ENCODE peak calls at places on chromosomes 12 and 14, in six cellular contexts. D, J, N, C, M and T are unnamed samples. For H3K4me1, the result is how much of the 10 kb centered on the place peaks cover.

GRCh38 chr12:1515428-1515827 is 79.0 kb downstream of the FBXL14 start:
- DNase-seq in M (no peak), N (no peak), C (no peak), J (no peak), D (no peak), T (no peak)

GRCh38 chr12:94550964-94551363 is 91.3 kb upstream of the CEP83 start:
- DNase-seq in D (no peak), J (no peak), M (no peak), N (no peak), C (no peak), T (no peak)

GRCh38 chr12:47741340-47741703 is 16.0 kb upstream of the ENDOU start:
- DNase-seq in J (peak), D (peak), N (no peak), C (no peak), M (peak), T (peak)

GRCh38 chr14:21317433-21317832 is 37.5 kb downstream of the RPGRIP1 start:
- DNase-seq in M (no peak), C (no peak), N (no peak), D (no peak), J (no peak), T (no peak)

GRCh38 chr12:20448781-20449180 is 80.4 kb downstream of the PDE3A start:
- DNase-seq in N (no peak), J (no peak), M (no peak), D (no peak), C (no peak), T (no peak)

GRCh38 chr12:85951823-85952222 is 77.7 kb downstream of the NTS start:
- DNase-seq in N (peak), J (no peak), D (no peak), M (peak), C (peak), T (no peak)

GRCh38 chr12:133234971-133235370 is 706 bp downstream of the ANHX start:
- DNase-seq in M (peak), N (no peak), D (no peak), J (no peak), C (no peak), T (no peak)

GRCh38 chr12:57519758-57520007 is 631 bp downstream of the DDIT3 start:
- DNase-seq in M (no peak), N (no peak), D (no peak), C (no peak), J (no peak), T (no peak)

GRCh38 chr12:32201096-32201495 is 94.4 kb downstream of the BICD1 start:
- DNase-seq in C (no peak), M (no peak), D (no peak), N (no peak), J (no peak), T (no peak)

DNA sequence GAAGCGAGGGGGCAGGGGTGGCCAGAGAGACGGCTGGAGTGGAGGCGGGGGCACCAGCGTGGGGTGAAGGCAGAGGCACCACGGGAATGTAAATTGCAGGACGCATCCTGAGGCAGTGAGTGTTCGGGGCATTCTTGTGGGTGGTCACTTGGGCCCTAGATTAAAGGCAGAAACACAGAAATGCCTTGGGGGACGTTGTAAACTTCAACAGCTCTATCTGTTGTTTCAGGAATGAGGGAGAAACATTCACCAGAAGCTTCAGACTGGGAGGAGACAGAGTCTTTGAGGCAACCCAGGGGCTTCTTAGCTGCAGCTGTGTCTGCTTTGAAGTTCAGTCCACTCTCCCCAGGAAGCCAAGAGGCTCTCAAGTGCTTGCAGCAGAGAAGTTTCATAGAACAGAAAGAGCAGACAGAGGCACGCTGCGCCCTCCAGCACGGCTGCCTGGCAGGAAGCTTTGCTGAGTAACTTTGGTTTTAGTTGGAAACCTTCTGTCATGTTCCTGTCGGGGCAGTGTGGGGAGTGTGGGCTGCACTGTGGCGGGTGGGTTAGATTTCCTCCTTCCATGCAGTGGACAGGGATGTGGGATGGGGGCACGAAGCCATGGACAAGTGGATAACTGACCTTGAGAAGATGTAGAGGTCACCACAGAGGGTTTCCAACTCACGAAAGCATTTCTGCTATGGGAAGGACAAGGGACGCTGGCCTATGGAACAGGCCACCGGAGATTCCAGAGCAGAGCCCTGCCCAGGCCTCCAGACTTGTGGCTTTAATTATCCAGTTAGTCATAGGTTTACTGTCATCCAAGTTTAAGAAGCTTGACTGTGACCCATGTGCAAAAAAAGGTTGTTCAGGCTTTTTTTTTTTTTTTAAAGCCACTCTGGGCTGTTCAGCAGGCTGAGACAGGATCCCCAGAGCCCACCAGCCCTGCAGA is 107.6 kb downstream of the ARF6 start:
- DNase-seq in M (peak), J (peak), C (peak), D (peak), N (peak), T (peak)
- TF ChIP-seq CTCF in M (no peak), J (no peak), C (no peak), D (no peak), N (no peak), T (no peak)

DNA sequence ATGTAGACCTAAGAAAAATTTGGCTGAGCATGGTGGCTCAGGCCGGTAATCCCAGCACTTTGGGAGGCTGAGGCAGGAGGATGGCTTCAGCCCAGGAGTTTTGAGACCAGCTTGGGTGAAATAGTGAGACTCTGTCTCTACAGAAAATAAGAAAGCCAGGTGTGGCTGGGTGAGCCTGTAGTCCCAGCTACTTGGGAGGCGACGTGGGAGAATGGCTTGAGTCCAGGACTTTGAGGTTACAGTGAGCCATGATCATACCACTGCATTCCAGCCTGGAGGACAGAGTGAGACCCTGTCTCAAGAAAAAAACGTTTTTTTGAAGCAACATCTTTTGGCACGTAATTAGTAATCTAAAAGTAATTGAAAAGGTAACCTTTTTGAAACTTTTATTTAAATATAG is 70.9 kb downstream of the FERMT2 start:
- DNase-seq in M (no peak), D (no peak), C (no peak), N (peak), J (no peak), T (no peak)
- H3K27ac ChIP-seq in M (no peak), D (no peak), C (peak), N (peak), J (peak), T (no peak)

GRCh38 chr12:50243507-50243906 is 39.8 kb downstream of the LIMA1 start:
- DNase-seq in J (no peak), D (no peak), M (no peak), C (no peak), N (no peak), T (no peak)
- H3K4me1 ChIP-seq in J (under half), D (half or more), M (under half), C (under half), N (under half), T (under half)

GRCh38 chr12:109432431-109432830 is 44.7 kb downstream of the KCTD10 start:
- DNase-seq in M (no peak), C (no peak), J (no peak), N (no peak), D (no peak), T (no peak)

GRCh38 chr12:109432842-109433304 is 44.2 kb downstream of the KCTD10 start:
- DNase-seq in N (peak), J (peak), C (peak), M (peak), D (peak), T (peak)

GRCh38 chr12:109434556-109434955 is 42.5 kb downstream of the KCTD10 start:
- DNase-seq in C (no peak), J (no peak), D (no peak), M (no peak), N (no peak), T (no peak)

GRCh38 chr12:109435428-109436180 is 41.5 kb downstream of the KCTD10 start:
- DNase-seq in M (no peak), D (no peak), N (no peak), C (peak), J (no peak), T (no peak)

GRCh38 chr12:109433618-109434017 is 43.5 kb downstream of the KCTD10 start:
- DNase-seq in D (peak), C (peak), M (no peak), J (no peak), N (no peak), T (no peak)
- TF ChIP-seq CTCF in D (peak), C (peak), M (peak), J (no peak), N (no peak), T (no peak)

DNA sequence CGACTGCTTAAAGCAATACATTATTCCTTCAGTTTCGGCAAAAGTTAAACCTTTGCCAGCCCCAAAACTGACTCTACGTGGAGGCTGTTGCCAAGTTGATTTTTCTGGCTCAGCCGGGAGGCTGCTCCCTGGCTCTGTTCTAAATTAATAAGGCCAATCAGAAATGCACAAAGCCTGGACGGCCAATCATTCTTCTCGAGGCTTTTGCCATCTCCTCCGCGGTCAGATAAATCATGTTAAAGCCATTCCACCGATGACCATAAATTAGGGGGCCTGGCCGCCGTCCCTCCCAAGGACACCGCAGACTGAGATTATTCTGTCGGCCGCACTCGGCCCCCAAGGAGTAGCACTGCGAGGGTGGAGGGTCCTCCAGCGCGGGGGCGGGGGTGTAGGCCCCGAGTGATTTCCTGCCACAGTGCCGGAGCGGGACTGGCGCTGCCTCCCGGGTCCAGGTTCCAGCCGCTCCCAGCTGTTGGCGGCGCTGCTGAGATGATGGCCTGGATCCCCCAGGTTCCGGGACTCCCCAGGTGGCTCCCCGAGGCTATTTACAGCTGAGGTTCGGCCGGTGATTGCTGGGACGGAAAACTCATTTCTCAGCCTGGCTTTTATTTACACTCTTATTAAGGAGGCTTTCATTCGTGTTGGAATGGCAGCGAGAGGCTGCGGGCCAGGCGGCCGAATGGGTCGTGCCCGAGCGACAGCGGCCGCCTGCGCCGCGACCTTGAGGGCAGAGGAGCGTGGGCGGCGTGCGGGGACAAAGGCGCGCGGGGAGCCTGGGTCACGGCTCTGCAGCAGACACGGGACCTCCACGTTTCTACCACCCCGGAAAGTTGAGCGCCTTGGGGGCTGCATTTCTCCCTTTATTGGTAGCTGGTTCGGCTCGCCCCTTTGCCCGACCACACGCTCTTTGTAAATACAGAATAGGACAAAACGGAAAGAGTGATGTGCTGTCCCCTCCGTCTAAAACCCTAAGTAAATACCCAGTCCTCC is 165.2 kb downstream of the MON2 start:
- DNase-seq in M (peak), J (peak), C (peak), N (peak), D (peak), T (peak)
- H3K27ac ChIP-seq in M (peak), J (peak), C (no peak), N (no peak), D (peak), T (no peak)

GRCh38 chr14:22382395-22382794 is 206.6 kb downstream of the DAD1 start:
- DNase-seq in J (no peak), C (no peak), M (no peak), D (no peak), N (no peak), T (no peak)
- H3K4me1 ChIP-seq in J (under half), C (under half), M (under half), D (under half), N (under half), T (under half)